ENCODE peak calls at places on chromosomes 6 and 20, in nine cellular contexts. One of them, this sample, is unnamed.

GRCh38 chr6:26183581-26184408 is 96.6 kb downstream of the HFE start:
- DNase-seq in cardiac fibroblast: peak; percentile 94
- DNase-seq in fibroblast of mammary gland: peak; percentile 85
- DNase-seq in AG10803: peak; percentile 88
- DNase-seq in GM12865: peak; percentile 82
- DNase-seq in neural progenitor cell: peak; percentile 76
- DNase-seq in cardiac muscle cell: peak; percentile 79
- DNase-seq in fibroblast of pulmonary artery: peak; percentile 94
- DNase-seq in pancreas: peak; percentile 72
- DNase-seq in this sample: peak; percentile 94

GRCh38 chr20:37758332-37758731 is 64.5 kb downstream of the CTNNBL1 start:
- DNase-seq in cardiac fibroblast: no peak
- DNase-seq in fibroblast of mammary gland: no peak
- DNase-seq in AG10803: no peak
- DNase-seq in GM12865: peak; percentile 13
- DNase-seq in neural progenitor cell: peak; percentile 77
- DNase-seq in cardiac muscle cell: no peak
- DNase-seq in fibroblast of pulmonary artery: no peak
- DNase-seq in pancreas: no peak
- DNase-seq in this sample: no peak

GRCh38 chr6:34362909-34363713 is 29.4 kb downstream of the NUDT3 start:
- DNase-seq in cardiac fibroblast: no peak
- DNase-seq in fibroblast of mammary gland: no peak
- DNase-seq in AG10803: no peak
- DNase-seq in GM12865: peak; percentile 63
- DNase-seq in neural progenitor cell: no peak
- DNase-seq in cardiac muscle cell: peak; percentile 42
- DNase-seq in fibroblast of pulmonary artery: no peak
- DNase-seq in pancreas: no peak
- DNase-seq in this sample: no peak

GRCh38 chr20:433300-433975 is 25.3 kb downstream of the RBCK1 start:
- DNase-seq in cardiac fibroblast: no peak
- DNase-seq in fibroblast of mammary gland: peak; percentile 31
- DNase-seq in AG10803: no peak
- DNase-seq in GM12865: peak; percentile 89
- DNase-seq in neural progenitor cell: no peak
- DNase-seq in cardiac muscle cell: no peak
- DNase-seq in fibroblast of pulmonary artery: no peak
- DNase-seq in pancreas: peak; percentile 44
- DNase-seq in this sample: no peak

GRCh38 chr6:82910394-82910793 is 155.2 kb downstream of the UBE3D start:
- DNase-seq in cardiac fibroblast: no peak
- DNase-seq in fibroblast of mammary gland: no peak
- DNase-seq in AG10803: no peak
- DNase-seq in GM12865: no peak
- DNase-seq in neural progenitor cell: peak; percentile 13
- DNase-seq in cardiac muscle cell: peak; percentile 20
- DNase-seq in fibroblast of pulmonary artery: no peak
- DNase-seq in pancreas: no peak
- DNase-seq in this sample: no peak

GRCh38 chr6:36698871-36699271 is 1.2 kb downstream of the RAB44 start:
- DNase-seq in cardiac fibroblast: no peak
- DNase-seq in fibroblast of mammary gland: no peak
- DNase-seq in AG10803: no peak
- DNase-seq in GM12865: no peak
- DNase-seq in neural progenitor cell: no peak
- DNase-seq in cardiac muscle cell: no peak
- DNase-seq in fibroblast of pulmonary artery: no peak
- DNase-seq in pancreas: no peak
- DNase-seq in this sample: no peak

GRCh38 chr6:122042851-122043250 is 356.6 kb upstream of the HSF2 start:
- DNase-seq in cardiac fibroblast: peak; percentile 22
- DNase-seq in fibroblast of mammary gland: peak; percentile 64
- DNase-seq in AG10803: peak; percentile 51
- DNase-seq in GM12865: no peak
- DNase-seq in neural progenitor cell: no peak
- DNase-seq in cardiac muscle cell: no peak
- DNase-seq in fibroblast of pulmonary artery: no peak
- DNase-seq in pancreas: no peak
- DNase-seq in this sample: no peak

GRCh38 chr6:47097092-47097945 is 55.2 kb upstream of the ADGRF1 start:
- DNase-seq in cardiac fibroblast: peak; percentile 91
- DNase-seq in fibroblast of mammary gland: peak; percentile 85
- DNase-seq in AG10803: peak; percentile 81
- DNase-seq in GM12865: peak; percentile 76
- DNase-seq in neural progenitor cell: peak; percentile 76
- DNase-seq in cardiac muscle cell: peak; percentile 80
- DNase-seq in fibroblast of pulmonary artery: peak; percentile 90
- DNase-seq in pancreas: no peak
- DNase-seq in this sample: peak; percentile 85

GRCh38 chr6:42834056-42834455 is 45.4 kb upstream of the RPL7L1 start:
- DNase-seq in cardiac fibroblast: no peak
- DNase-seq in fibroblast of mammary gland: no peak
- DNase-seq in AG10803: no peak
- DNase-seq in GM12865: no peak
- DNase-seq in neural progenitor cell: no peak
- DNase-seq in cardiac muscle cell: no peak
- DNase-seq in fibroblast of pulmonary artery: no peak
- DNase-seq in pancreas: no peak
- DNase-seq in this sample: no peak

GRCh38 chr20:10076126-10077080 is 41.6 kb downstream of the ANKEF1 start:
- DNase-seq in cardiac fibroblast: peak; percentile 49
- DNase-seq in fibroblast of mammary gland: peak; percentile 54
- DNase-seq in AG10803: no peak
- DNase-seq in GM12865: no peak
- DNase-seq in neural progenitor cell: no peak
- DNase-seq in cardiac muscle cell: no peak
- DNase-seq in fibroblast of pulmonary artery: peak; percentile 73
- DNase-seq in pancreas: no peak
- DNase-seq in this sample: peak; percentile 16

GRCh38 chr6:109816452-109817374 is 125.6 kb downstream of the FIG4 start:
- DNase-seq in cardiac fibroblast: no peak
- DNase-seq in fibroblast of mammary gland: no peak
- DNase-seq in AG10803: no peak
- DNase-seq in GM12865: no peak
- DNase-seq in neural progenitor cell: no peak
- DNase-seq in cardiac muscle cell: peak; percentile 13
- DNase-seq in fibroblast of pulmonary artery: no peak
- DNase-seq in pancreas: no peak
- DNase-seq in this sample: no peak

GRCh38 chr6:5764401-5764955 is 242.2 kb downstream of the NRN1 start:
- DNase-seq in cardiac fibroblast: peak; percentile 34
- DNase-seq in fibroblast of mammary gland: peak; percentile 65
- DNase-seq in AG10803: peak; percentile 68
- DNase-seq in GM12865: peak; percentile 68
- DNase-seq in neural progenitor cell: no peak
- DNase-seq in cardiac muscle cell: no peak
- DNase-seq in fibroblast of pulmonary artery: no peak
- DNase-seq in pancreas: no peak
- DNase-seq in this sample: peak; percentile 33

GRCh38 chr20:9021699-9022098 is 47.2 kb upstream of the PLCB4 start:
- DNase-seq in cardiac fibroblast: peak; percentile 22
- DNase-seq in fibroblast of mammary gland: no peak
- DNase-seq in AG10803: no peak
- DNase-seq in GM12865: no peak
- DNase-seq in neural progenitor cell: no peak
- DNase-seq in cardiac muscle cell: no peak
- DNase-seq in fibroblast of pulmonary artery: peak; percentile 51
- DNase-seq in pancreas: no peak
- DNase-seq in this sample: peak; percentile 27

GRCh38 chr6:3247255-3248146 is 11.2 kb upstream of the PSMG4 start:
- DNase-seq in cardiac fibroblast: peak; percentile 86
- DNase-seq in fibroblast of mammary gland: peak; percentile 82
- DNase-seq in AG10803: peak; percentile 90
- DNase-seq in GM12865: no peak
- DNase-seq in neural progenitor cell: peak; percentile 50
- DNase-seq in cardiac muscle cell: no peak
- DNase-seq in fibroblast of pulmonary artery: peak; percentile 81
- DNase-seq in pancreas: peak; percentile 65
- DNase-seq in this sample: peak; percentile 95

GRCh38 chr20:35776513-35777101 is 4.8 kb downstream of the PHF20 start:
- DNase-seq in cardiac fibroblast: peak; percentile 54
- DNase-seq in fibroblast of mammary gland: peak; percentile 55
- DNase-seq in AG10803: peak; percentile 33
- DNase-seq in GM12865: no peak
- DNase-seq in neural progenitor cell: no peak
- DNase-seq in cardiac muscle cell: no peak
- DNase-seq in fibroblast of pulmonary artery: peak; percentile 76
- DNase-seq in pancreas: peak; percentile 60
- DNase-seq in this sample: peak; percentile 35

GRCh38 chr20:63257629-63258028 is 3.4 kb upstream of the NKAIN4 start:
- DNase-seq in cardiac fibroblast: no peak
- DNase-seq in fibroblast of mammary gland: no peak
- DNase-seq in AG10803: no peak
- DNase-seq in GM12865: no peak
- DNase-seq in neural progenitor cell: no peak
- DNase-seq in cardiac muscle cell: no peak
- DNase-seq in fibroblast of pulmonary artery: no peak
- DNase-seq in pancreas: no peak
- DNase-seq in this sample: no peak

GRCh38 chr6:134199848-134200606 is 117.9 kb downstream of the SGK1 start:
- DNase-seq in cardiac fibroblast: no peak
- DNase-seq in fibroblast of mammary gland: no peak
- DNase-seq in AG10803: no peak
- DNase-seq in GM12865: peak; percentile 67
- DNase-seq in neural progenitor cell: no peak
- DNase-seq in cardiac muscle cell: no peak
- DNase-seq in fibroblast of pulmonary artery: no peak
- DNase-seq in pancreas: no peak
- DNase-seq in this sample: no peak

GRCh38 chr6:11448038-11448437 is 89.5 kb upstream of the TMEM170B start:
- DNase-seq in cardiac fibroblast: no peak
- DNase-seq in fibroblast of mammary gland: no peak
- DNase-seq in AG10803: no peak
- DNase-seq in GM12865: no peak
- DNase-seq in neural progenitor cell: no peak
- DNase-seq in cardiac muscle cell: no peak
- DNase-seq in fibroblast of pulmonary artery: no peak
- DNase-seq in pancreas: no peak
- DNase-seq in this sample: no peak
- TF ChIP-seq CTCF in cardiac fibroblast: no peak
- TF ChIP-seq CTCF in fibroblast of mammary gland: no peak
- TF ChIP-seq CTCF in AG10803: no peak
- TF ChIP-seq CTCF in GM12865: no peak
- TF ChIP-seq CTCF in neural progenitor cell: no peak
- TF ChIP-seq CTCF in cardiac muscle cell: no peak
- TF ChIP-seq CTCF in fibroblast of pulmonary artery: no peak
- TF ChIP-seq CTCF in pancreas: no peak
- TF ChIP-seq CTCF in this sample: no peak

DNA sequence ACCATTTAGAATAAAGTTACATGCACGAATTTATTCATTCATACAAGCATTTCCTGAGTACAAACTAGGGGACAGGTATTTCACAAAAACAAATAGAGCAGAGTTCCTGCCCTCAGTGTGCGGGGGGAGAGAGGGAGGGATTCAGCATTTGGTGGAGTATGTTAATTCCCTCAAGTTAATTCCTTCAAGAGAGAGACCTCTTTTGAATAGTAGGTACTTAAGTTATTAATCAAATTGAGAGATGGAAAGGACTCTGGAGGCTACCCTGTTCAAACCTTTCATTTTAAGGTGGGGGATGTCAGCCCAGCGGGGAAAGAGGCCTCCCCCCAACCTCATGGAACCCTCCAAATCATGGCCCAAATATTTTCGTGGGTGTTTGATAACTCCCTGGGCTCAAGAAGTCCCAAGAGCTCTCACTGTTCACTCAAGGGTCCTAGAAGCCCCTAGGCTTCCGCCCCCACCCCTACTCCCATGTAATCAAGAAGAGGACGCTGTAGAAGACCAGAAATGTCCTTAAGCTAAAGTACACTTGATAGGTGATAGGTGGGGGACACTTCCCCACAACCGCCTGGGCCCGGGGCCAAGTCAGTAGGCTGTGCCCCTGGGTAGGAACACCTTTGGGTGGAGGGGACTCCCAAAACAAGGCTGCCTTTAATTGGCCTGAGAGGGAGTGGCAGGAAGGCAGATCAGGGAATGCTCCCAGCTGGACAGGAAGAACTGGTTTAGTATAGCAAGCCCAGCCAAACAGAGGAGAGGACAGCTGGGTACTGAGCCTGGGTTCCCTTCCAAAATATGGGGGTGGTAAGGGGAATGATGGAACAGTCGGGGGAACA is 2.9 kb downstream of the SDC4 start:
- DNase-seq in cardiac fibroblast: no peak
- DNase-seq in fibroblast of mammary gland: no peak
- DNase-seq in AG10803: no peak
- DNase-seq in GM12865: no peak
- DNase-seq in neural progenitor cell: no peak
- DNase-seq in cardiac muscle cell: no peak
- DNase-seq in fibroblast of pulmonary artery: no peak
- DNase-seq in pancreas: peak; percentile 69
- DNase-seq in this sample: no peak
- H3K4me3 ChIP-seq in cardiac fibroblast: peak overlapping the region; percentile 83
- H3K4me3 ChIP-seq in fibroblast of mammary gland: peak overlapping the region; percentile 82
- H3K4me3 ChIP-seq in AG10803: peak overlapping the region; percentile 97
- H3K4me3 ChIP-seq in GM12865: no peak overlapping the region
- H3K4me3 ChIP-seq in neural progenitor cell: no peak overlapping the region
- H3K4me3 ChIP-seq in cardiac muscle cell: no peak overlapping the region
- H3K4me3 ChIP-seq in fibroblast of pulmonary artery: peak overlapping the region; percentile 82
- H3K4me3 ChIP-seq in pancreas: no peak overlapping the region
- H3K4me3 ChIP-seq in this sample: peak overlapping the region; percentile 21

DNA sequence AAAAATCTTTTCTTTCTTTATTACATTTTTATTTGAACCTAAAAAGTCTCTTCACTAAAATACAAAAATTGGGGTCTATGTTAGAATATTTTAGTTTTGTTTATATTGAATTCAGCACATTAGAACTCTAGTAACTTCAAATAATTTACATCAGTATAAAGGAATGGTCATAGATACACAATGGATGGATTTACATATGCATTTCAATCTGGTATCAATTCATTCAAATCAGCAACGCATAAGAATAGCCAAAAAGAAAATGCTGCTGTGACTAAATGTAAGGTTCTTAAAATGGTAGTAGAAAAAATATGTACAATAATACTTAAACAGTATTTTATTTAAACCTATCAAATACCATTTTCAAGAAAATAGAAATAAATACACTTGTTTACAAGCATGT is 47.6 kb upstream of the MANEA start:
- DNase-seq in cardiac fibroblast: no peak
- DNase-seq in fibroblast of mammary gland: no peak
- DNase-seq in AG10803: no peak
- DNase-seq in GM12865: no peak
- DNase-seq in neural progenitor cell: no peak
- DNase-seq in cardiac muscle cell: no peak
- DNase-seq in fibroblast of pulmonary artery: no peak
- DNase-seq in pancreas: no peak
- DNase-seq in this sample: no peak
- TF ChIP-seq CTCF in cardiac fibroblast: no peak
- TF ChIP-seq CTCF in fibroblast of mammary gland: no peak
- TF ChIP-seq CTCF in AG10803: no peak
- TF ChIP-seq CTCF in GM12865: no peak
- TF ChIP-seq CTCF in neural progenitor cell: no peak
- TF ChIP-seq CTCF in cardiac muscle cell: no peak
- TF ChIP-seq CTCF in fibroblast of pulmonary artery: no peak
- TF ChIP-seq CTCF in pancreas: no peak
- TF ChIP-seq CTCF in this sample: no peak

DNA sequence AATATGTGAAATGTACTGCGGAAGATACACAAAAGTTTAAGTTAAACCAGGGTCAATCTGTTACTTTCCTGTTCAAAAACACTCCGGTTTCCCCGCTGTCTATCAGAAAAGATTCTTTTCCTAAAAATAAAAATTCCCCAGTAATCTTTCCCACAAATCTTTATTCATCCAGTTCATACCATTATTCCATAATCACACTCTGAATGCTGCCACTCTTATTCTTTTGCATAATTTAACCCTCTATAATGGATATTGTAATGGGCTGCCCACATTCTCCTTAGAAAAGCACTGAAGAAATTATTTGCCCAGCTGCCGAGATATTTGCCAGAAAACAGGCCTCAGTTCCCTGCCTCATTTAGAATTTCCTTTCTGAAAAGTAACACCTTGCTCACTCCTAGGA is 68.6 kb downstream of the EPHA7 start:
- DNase-seq in cardiac fibroblast: no peak
- DNase-seq in fibroblast of mammary gland: no peak
- DNase-seq in AG10803: no peak
- DNase-seq in GM12865: no peak
- DNase-seq in neural progenitor cell: no peak
- DNase-seq in cardiac muscle cell: no peak
- DNase-seq in fibroblast of pulmonary artery: no peak
- DNase-seq in pancreas: no peak
- DNase-seq in this sample: no peak
- H3K4me3 ChIP-seq in cardiac fibroblast: no peak overlapping the region
- H3K4me3 ChIP-seq in fibroblast of mammary gland: no peak overlapping the region
- H3K4me3 ChIP-seq in AG10803: no peak overlapping the region
- H3K4me3 ChIP-seq in GM12865: no peak overlapping the region
- H3K4me3 ChIP-seq in neural progenitor cell: no peak overlapping the region
- H3K4me3 ChIP-seq in cardiac muscle cell: no peak overlapping the region
- H3K4me3 ChIP-seq in fibroblast of pulmonary artery: no peak overlapping the region
- H3K4me3 ChIP-seq in pancreas: no peak overlapping the region
- H3K4me3 ChIP-seq in this sample: no peak overlapping the region